ENCODE peak calls at places on chromosome 9, in five cellular contexts. U is H1, T is IMR-90, L is neuronal stem cell, M is mesenchymal stem cell. H is an unnamed sample.

GRCh38 chr9:120608421-120608820 is 28.5 kb upstream of the CDK5RAP2 start:
- DNase-seq in U (no peak), T (peak), L (no peak), M (no peak), H (no peak)

GRCh38 chr9:16343249-16344237 is 526.9 kb downstream of the BNC2 start:
- DNase-seq in U (no peak), T (no peak), L (no peak), M (peak), H (no peak)

GRCh38 chr9:112119225-112120045 is 55.7 kb downstream of the SUSD1 start:
- DNase-seq in U (peak), T (peak), L (no peak), M (peak), H (no peak)

GRCh38 chr9:135959814-135960213 is 1.4 kb downstream of the UBAC1 start:
- DNase-seq in U (no peak), T (no peak), L (no peak), M (peak), H (no peak)

GRCh38 chr9:110058304-110058953 is 149.5 kb downstream of the C9orf152 start:
- DNase-seq in U (peak), T (peak), L (no peak), M (peak), H (peak)

GRCh38 chr9:137694962-137695875 is 76.4 kb downstream of the EHMT1 start:
- DNase-seq in U (peak), T (no peak), L (peak), M (peak), H (peak)

GRCh38 chr9:81264516-81264915 is 424.8 kb downstream of the TLE1 start:
- DNase-seq in U (no peak), T (peak), L (no peak), M (peak), H (no peak)

GRCh38 chr9:107039546-107039945 is 176.6 kb downstream of the ZNF462 start:
- DNase-seq in U (no peak), T (peak), L (no peak), M (peak), H (no peak)

GRCh38 chr9:109919736-109920408 is 139.9 kb downstream of the PALM2AKAP2 start:
- DNase-seq in U (no peak), T (no peak), L (no peak), M (no peak), H (no peak)

GRCh38 chr9:135015096-135015495 is 72.4 kb upstream of the OLFM1 start:
- DNase-seq in U (no peak), T (no peak), L (no peak), M (no peak), H (no peak)

GRCh38 chr9:138038244-138038671 is 160.7 kb downstream of the CACNA1B start:
- DNase-seq in U (peak), T (no peak), L (no peak), M (peak), H (no peak)

GRCh38 chr9:9299134-9299533 is 1313.7 kb downstream of the PTPRD start:
- DNase-seq in U (no peak), T (no peak), L (no peak), M (no peak), H (no peak)

GRCh38 chr9:2065704-2066103 is 50.6 kb downstream of the SMARCA2 start:
- DNase-seq in U (no peak), T (no peak), L (no peak), M (no peak), H (no peak)

GRCh38 chr9:88313364-88314220 is 74.7 kb upstream of the SPIN1 start:
- DNase-seq in U (peak), T (no peak), L (no peak), M (no peak), H (peak)

GRCh38 chr9:18428621-18429020 is 45.3 kb upstream of the ADAMTSL1 start:
- DNase-seq in U (no peak), T (peak), L (no peak), M (no peak), H (no peak)

GRCh38 chr9:17799383-17799782 is 220.5 kb downstream of the SH3GL2 start:
- DNase-seq in U (no peak), T (peak), L (no peak), M (peak), H (no peak)

GRCh38 chr9:14670718-14671117 is 22.5 kb downstream of the ZDHHC21 start:
- DNase-seq in U (no peak), T (peak), L (no peak), M (no peak), H (no peak)

GRCh38 chr9:33155393-33155792 is 11.7 kb downstream of the B4GALT1 start:
- DNase-seq in U (no peak), T (no peak), L (no peak), M (no peak), H (no peak)

GRCh38 chr9:77585335-77585786 is 62.8 kb downstream of the GNA14 start:
- DNase-seq in U (no peak), T (no peak), L (no peak), M (no peak), H (peak)

GRCh38 chr9:77586591-77586990 is 61.5 kb downstream of the GNA14 start:
- DNase-seq in U (no peak), T (no peak), L (no peak), M (no peak), H (no peak)

GRCh38 chr9:77583366-77583626 is 64.8 kb downstream of the GNA14 start:
- DNase-seq in U (no peak), T (no peak), L (no peak), M (no peak), H (no peak)

GRCh38 chr9:77587036-77587435 is 61.1 kb downstream of the GNA14 start:
- DNase-seq in U (no peak), T (no peak), L (no peak), M (no peak), H (no peak)

DNA sequence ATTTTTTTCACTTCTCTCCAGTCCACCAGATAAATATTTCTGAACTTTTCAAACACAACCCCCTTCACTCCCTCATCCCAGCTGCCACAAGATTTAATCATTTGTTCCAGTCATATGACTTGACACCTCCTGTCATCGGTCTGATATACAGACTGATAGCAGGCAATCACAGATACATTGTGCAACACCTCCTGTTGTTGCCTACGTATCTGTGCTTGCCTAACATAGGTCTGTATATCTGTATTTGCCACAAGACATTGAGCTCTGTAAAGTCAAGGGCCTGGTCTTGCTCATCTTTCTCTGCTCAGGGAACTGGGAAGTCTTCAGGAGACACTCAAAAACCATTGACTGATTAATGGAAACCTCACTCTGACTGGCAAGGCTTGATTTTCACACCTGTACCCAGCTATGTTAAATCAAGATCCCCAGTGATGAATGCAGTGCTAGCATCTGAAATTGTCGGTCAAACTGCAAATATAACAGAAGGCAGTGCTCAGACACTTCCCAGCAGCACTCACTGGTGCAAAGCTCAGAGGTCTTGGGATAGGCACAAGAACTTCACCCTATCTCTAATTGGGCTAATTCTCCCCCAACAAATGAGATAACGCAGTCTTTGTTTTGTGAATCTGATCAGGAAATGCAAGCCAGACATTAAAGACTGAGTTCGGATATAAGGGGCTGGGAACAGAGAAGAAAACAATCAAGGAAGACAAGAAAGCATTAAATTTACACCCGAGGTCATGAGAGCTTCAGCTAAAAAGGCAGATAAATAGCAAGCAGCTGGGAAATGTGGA is 65.4 kb downstream of the GNA14 start:
- DNase-seq in U (no peak), T (no peak), L (no peak), M (no peak), H (no peak)
- H3K4ac ChIP-seq in U (no peak), T (no peak), L (no peak), M (no peak), H (no peak)

GRCh38 chr9:125190371-125190801 is 783 bp upstream of the PPP6C start:
- DNase-seq in U (no peak), T (no peak), L (no peak), M (no peak), H (no peak)
- H4K91ac ChIP-seq in U (no peak), T (peak), L (no peak), M (no peak), H (no peak)

DNA sequence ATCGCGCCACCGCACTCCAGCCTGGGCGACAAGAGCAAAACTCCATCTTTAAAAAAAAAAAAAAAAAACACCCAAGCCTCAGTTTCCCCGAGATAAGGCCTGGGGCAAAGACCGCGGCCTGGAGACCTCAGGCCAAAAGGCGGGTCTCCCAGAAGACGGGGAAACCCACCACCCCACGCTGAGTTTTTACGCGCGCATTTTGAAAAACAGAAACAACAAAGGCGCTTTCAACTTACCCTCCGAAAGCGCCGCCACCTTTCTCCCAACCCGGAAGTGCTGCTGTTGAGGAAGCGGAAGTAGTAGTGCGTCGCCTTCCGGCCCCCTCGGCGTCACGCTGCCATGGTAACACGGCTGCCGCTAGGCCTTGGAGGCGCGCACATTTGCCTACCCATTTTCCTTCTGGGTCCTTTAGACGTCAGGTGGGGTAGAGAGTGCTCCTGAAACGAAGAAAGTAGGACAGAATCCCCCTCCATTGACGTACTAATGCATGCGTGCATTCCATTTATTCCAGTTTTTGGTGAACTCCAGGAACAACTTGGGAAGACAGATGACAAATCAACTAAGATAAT is at the start of gene TTF1:
- DNase-seq in U (peak), T (peak), L (peak), M (peak), H (peak)
- H3K4ac ChIP-seq in U (peak), T (peak), L (no peak), M (no peak), H (no peak)

GRCh38 chr9:92140754-92141143 is 25.5 kb upstream of the SPTLC1 start:
- DNase-seq in U (peak), T (no peak), L (no peak), M (no peak), H (no peak)

GRCh38 chr9:92142329-92142728 is 27.1 kb upstream of the SPTLC1 start:
- DNase-seq in U (no peak), T (no peak), L (no peak), M (no peak), H (no peak)

GRCh38 chr9:92141144-92142129 is 26.2 kb upstream of the SPTLC1 start:
- DNase-seq in U (peak), T (no peak), L (no peak), M (peak), H (peak)

GRCh38 chr9:92138157-92138959 is 23.1 kb upstream of the SPTLC1 start:
- DNase-seq in U (peak), T (peak), L (peak), M (peak), H (peak)

DNA sequence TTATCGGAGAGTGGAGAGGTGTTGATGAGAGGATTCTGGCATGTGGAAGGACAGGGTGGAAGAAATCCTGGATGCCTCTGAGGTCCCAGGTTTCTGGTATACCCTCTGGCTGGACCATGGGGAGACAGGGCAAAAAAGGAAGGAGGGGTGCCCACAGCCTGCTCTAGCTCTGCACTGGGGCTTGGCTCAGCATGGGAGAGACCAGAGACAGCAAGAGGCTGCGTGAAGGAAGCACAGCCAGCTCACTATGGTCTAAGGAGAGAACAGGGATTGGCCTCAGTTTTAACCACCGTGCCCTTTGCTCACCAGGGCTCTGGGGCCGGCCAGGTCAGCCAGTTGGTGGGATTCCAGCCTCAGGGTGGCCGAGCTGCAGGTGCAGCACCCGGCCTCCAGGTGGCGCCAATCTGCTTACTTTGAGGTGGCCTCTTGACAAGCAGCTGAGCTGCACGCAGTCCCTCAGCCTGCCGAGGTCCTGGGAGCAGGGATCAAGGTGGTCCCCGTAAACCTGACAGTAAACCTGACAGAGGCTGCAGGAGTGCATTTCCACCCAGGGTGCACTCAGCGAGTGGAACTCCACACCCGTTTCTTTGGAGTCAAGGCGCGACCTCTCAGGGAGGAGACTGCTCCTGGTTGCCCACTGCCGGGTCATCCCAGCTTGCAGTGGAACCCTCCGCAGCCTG is 25.0 kb upstream of the SPTLC1 start:
- DNase-seq in U (peak), T (peak), L (peak), M (peak), H (peak)
- H4K91ac ChIP-seq in U (no peak), T (peak), L (no peak), M (no peak), H (no peak)

GRCh38 chr9:23638837-23639426 is 187.1 kb downstream of the ELAVL2 start:
- DNase-seq in U (no peak), T (no peak), L (no peak), M (peak), H (no peak)

GRCh38 chr9:23643656-23644258 is 182.3 kb downstream of the ELAVL2 start:
- DNase-seq in U (no peak), T (no peak), L (no peak), M (peak), H (no peak)

GRCh38 chr9:23648651-23649050 is 177.4 kb downstream of the ELAVL2 start:
- DNase-seq in U (no peak), T (no peak), L (no peak), M (no peak), H (no peak)

GRCh38 chr9:23644326-23644725 is 181.7 kb downstream of the ELAVL2 start:
- DNase-seq in U (no peak), T (no peak), L (no peak), M (no peak), H (no peak)

GRCh38 chr9:23644906-23645305 is 181.1 kb downstream of the ELAVL2 start:
- DNase-seq in U (no peak), T (no peak), L (no peak), M (no peak), H (no peak)
- H3K4ac ChIP-seq in U (no peak), T (no peak), L (no peak), M (no peak), H (no peak)

DNA sequence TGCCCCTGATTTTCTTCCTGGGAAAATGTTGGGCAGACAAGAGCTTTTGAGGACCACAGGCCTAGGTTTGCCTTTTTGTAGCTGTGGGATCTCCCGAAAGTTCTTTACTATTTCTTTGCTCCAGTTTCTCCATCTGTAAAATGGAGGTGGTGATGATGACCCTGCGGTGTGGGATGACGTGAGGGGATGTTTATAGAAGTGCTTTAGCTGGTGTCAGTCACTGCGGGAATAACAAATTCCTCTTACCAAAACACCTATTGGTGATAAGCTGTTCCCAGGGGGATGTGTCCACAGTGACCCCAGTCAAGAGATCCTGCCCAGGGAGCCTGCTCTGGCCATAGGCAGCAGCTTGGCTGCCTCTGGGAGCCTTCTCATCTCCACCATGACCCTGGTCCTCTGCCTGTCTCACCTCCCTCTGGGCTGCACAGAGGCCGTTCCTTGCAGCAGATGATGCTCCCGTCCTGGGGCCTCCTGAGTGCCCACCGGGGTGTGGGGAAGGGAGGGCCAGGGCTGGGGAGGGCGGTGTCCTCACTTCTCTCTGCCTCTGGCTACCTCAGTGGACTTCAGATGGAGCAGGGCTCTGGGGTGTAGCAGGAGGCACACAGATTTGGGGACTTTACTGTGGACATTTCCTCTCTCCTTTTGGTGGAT is 77.2 kb downstream of the COL15A1 start:
- DNase-seq in U (no peak), T (no peak), L (no peak), M (no peak), H (no peak)
- H4K91ac ChIP-seq in U (no peak), T (peak), L (no peak), M (peak), H (no peak)